ENCODE peak calls at places on chromosomes 7 and 10, in ten cellular contexts. One of them, this sample, is unnamed.

GRCh38 chr10:6045600-6046457 is 16.3 kb downstream of the IL2RA start:
- DNase-seq in nucleus accumbens: no peak
- DNase-seq in neural progenitor cell: no peak
- DNase-seq in posterior vena cava: no peak
- DNase-seq in hypothalamus: no peak
- DNase-seq in NCI-H460: no peak
- DNase-seq in H54: no peak
- DNase-seq in naive thymus-derived CD8-positive, alpha-beta T cell: no peak
- DNase-seq in lung microvascular endothelial cell: no peak
- DNase-seq in RWPE2: no peak
- DNase-seq in this sample: no peak

GRCh38 chr7:39069886-39070881 is 92.5 kb downstream of the POU6F2 start:
- DNase-seq in nucleus accumbens: no peak
- DNase-seq in neural progenitor cell: peak; percentile 53
- DNase-seq in posterior vena cava: no peak
- DNase-seq in hypothalamus: no peak
- DNase-seq in NCI-H460: no peak
- DNase-seq in H54: no peak
- DNase-seq in naive thymus-derived CD8-positive, alpha-beta T cell: no peak
- DNase-seq in lung microvascular endothelial cell: no peak
- DNase-seq in RWPE2: no peak
- DNase-seq in this sample: no peak

GRCh38 chr10:122216047-122216446 is 55.0 kb upstream of the BTBD16 start:
- DNase-seq in nucleus accumbens: no peak
- DNase-seq in neural progenitor cell: no peak
- DNase-seq in posterior vena cava: no peak
- DNase-seq in hypothalamus: no peak
- DNase-seq in NCI-H460: no peak
- DNase-seq in H54: no peak
- DNase-seq in naive thymus-derived CD8-positive, alpha-beta T cell: no peak
- DNase-seq in lung microvascular endothelial cell: no peak
- DNase-seq in RWPE2: no peak
- DNase-seq in this sample: no peak

GRCh38 chr10:101222683-101223273 is 6.5 kb downstream of the LBX1 start:
- DNase-seq in nucleus accumbens: no peak
- DNase-seq in neural progenitor cell: peak; percentile 63
- DNase-seq in posterior vena cava: no peak
- DNase-seq in hypothalamus: no peak
- DNase-seq in NCI-H460: no peak
- DNase-seq in H54: no peak
- DNase-seq in naive thymus-derived CD8-positive, alpha-beta T cell: no peak
- DNase-seq in lung microvascular endothelial cell: no peak
- DNase-seq in RWPE2: no peak
- DNase-seq in this sample: no peak

GRCh38 chr7:90816511-90817142 is 220.5 kb downstream of the CDK14 start:
- DNase-seq in nucleus accumbens: no peak
- DNase-seq in neural progenitor cell: no peak
- DNase-seq in posterior vena cava: no peak
- DNase-seq in hypothalamus: no peak
- DNase-seq in NCI-H460: peak; percentile 3
- DNase-seq in H54: peak; percentile 35
- DNase-seq in naive thymus-derived CD8-positive, alpha-beta T cell: no peak
- DNase-seq in lung microvascular endothelial cell: peak; percentile 96
- DNase-seq in RWPE2: no peak
- DNase-seq in this sample: no peak

GRCh38 chr10:63763744-63764143 is 242.5 kb downstream of the REEP3 start:
- DNase-seq in nucleus accumbens: no peak
- DNase-seq in neural progenitor cell: no peak
- DNase-seq in posterior vena cava: no peak
- DNase-seq in hypothalamus: no peak
- DNase-seq in NCI-H460: no peak
- DNase-seq in H54: peak; percentile 13
- DNase-seq in naive thymus-derived CD8-positive, alpha-beta T cell: no peak
- DNase-seq in lung microvascular endothelial cell: peak; percentile 16
- DNase-seq in RWPE2: no peak
- DNase-seq in this sample: no peak

GRCh38 chr7:157430721-157431120 is 93.9 kb downstream of the DNAJB6 start:
- DNase-seq in nucleus accumbens: no peak
- DNase-seq in neural progenitor cell: no peak
- DNase-seq in posterior vena cava: peak; percentile 23
- DNase-seq in hypothalamus: no peak
- DNase-seq in NCI-H460: no peak
- DNase-seq in H54: no peak
- DNase-seq in naive thymus-derived CD8-positive, alpha-beta T cell: no peak
- DNase-seq in lung microvascular endothelial cell: no peak
- DNase-seq in RWPE2: peak; percentile 23
- DNase-seq in this sample: no peak

GRCh38 chr10:113704637-113705343 is 25.1 kb downstream of the CASP7 start:
- DNase-seq in nucleus accumbens: peak; percentile 31
- DNase-seq in neural progenitor cell: peak; percentile 64
- DNase-seq in posterior vena cava: no peak
- DNase-seq in hypothalamus: no peak
- DNase-seq in NCI-H460: peak; percentile 45
- DNase-seq in H54: peak; percentile 9
- DNase-seq in naive thymus-derived CD8-positive, alpha-beta T cell: no peak
- DNase-seq in lung microvascular endothelial cell: peak; percentile 53
- DNase-seq in RWPE2: no peak
- DNase-seq in this sample: no peak

GRCh38 chr7:47757946-47758371 is 176.0 kb upstream of the TNS3 start:
- DNase-seq in nucleus accumbens: no peak
- DNase-seq in neural progenitor cell: no peak
- DNase-seq in posterior vena cava: peak; percentile 86
- DNase-seq in hypothalamus: no peak
- DNase-seq in NCI-H460: no peak
- DNase-seq in H54: peak; percentile 71
- DNase-seq in naive thymus-derived CD8-positive, alpha-beta T cell: no peak
- DNase-seq in lung microvascular endothelial cell: peak; percentile 20
- DNase-seq in RWPE2: no peak
- DNase-seq in this sample: no peak

GRCh38 chr7:114243019-114243507 is 171.6 kb upstream of the FOXP2 start:
- DNase-seq in nucleus accumbens: no peak
- DNase-seq in neural progenitor cell: no peak
- DNase-seq in posterior vena cava: no peak
- DNase-seq in hypothalamus: no peak
- DNase-seq in NCI-H460: no peak
- DNase-seq in H54: no peak
- DNase-seq in naive thymus-derived CD8-positive, alpha-beta T cell: no peak
- DNase-seq in lung microvascular endothelial cell: no peak
- DNase-seq in RWPE2: no peak
- DNase-seq in this sample: no peak

GRCh38 chr7:55574062-55574717 is 1.9 kb upstream of the VOPP1 start:
- DNase-seq in nucleus accumbens: no peak
- DNase-seq in neural progenitor cell: no peak
- DNase-seq in posterior vena cava: no peak
- DNase-seq in hypothalamus: no peak
- DNase-seq in NCI-H460: no peak
- DNase-seq in H54: no peak
- DNase-seq in naive thymus-derived CD8-positive, alpha-beta T cell: peak; percentile 18
- DNase-seq in lung microvascular endothelial cell: peak; percentile 71
- DNase-seq in RWPE2: no peak
- DNase-seq in this sample: no peak

GRCh38 chr10:43237631-43238446 is 29.0 kb downstream of the RASGEF1A start:
- DNase-seq in nucleus accumbens: no peak
- DNase-seq in neural progenitor cell: no peak
- DNase-seq in posterior vena cava: peak; percentile 63
- DNase-seq in hypothalamus: no peak
- DNase-seq in NCI-H460: no peak
- DNase-seq in H54: no peak
- DNase-seq in naive thymus-derived CD8-positive, alpha-beta T cell: no peak
- DNase-seq in lung microvascular endothelial cell: no peak
- DNase-seq in RWPE2: no peak
- DNase-seq in this sample: no peak

GRCh38 chr10:98422182-98422581 is 7.2 kb upstream of the PYROXD2 start:
- DNase-seq in nucleus accumbens: no peak
- DNase-seq in neural progenitor cell: no peak
- DNase-seq in posterior vena cava: no peak
- DNase-seq in hypothalamus: no peak
- DNase-seq in NCI-H460: no peak
- DNase-seq in H54: no peak
- DNase-seq in naive thymus-derived CD8-positive, alpha-beta T cell: no peak
- DNase-seq in lung microvascular endothelial cell: no peak
- DNase-seq in RWPE2: no peak
- DNase-seq in this sample: no peak

GRCh38 chr10:77180794-77181193 is 456.8 kb downstream of the KCNMA1 start:
- DNase-seq in nucleus accumbens: no peak
- DNase-seq in neural progenitor cell: no peak
- DNase-seq in posterior vena cava: no peak
- DNase-seq in hypothalamus: no peak
- DNase-seq in NCI-H460: no peak
- DNase-seq in H54: peak; percentile 16
- DNase-seq in naive thymus-derived CD8-positive, alpha-beta T cell: no peak
- DNase-seq in lung microvascular endothelial cell: no peak
- DNase-seq in RWPE2: no peak
- DNase-seq in this sample: no peak

GRCh38 chr7:4015996-4016395 is 666.1 kb upstream of the FOXK1 start:
- DNase-seq in nucleus accumbens: no peak
- DNase-seq in neural progenitor cell: no peak
- DNase-seq in posterior vena cava: no peak
- DNase-seq in hypothalamus: no peak
- DNase-seq in NCI-H460: no peak
- DNase-seq in H54: no peak
- DNase-seq in naive thymus-derived CD8-positive, alpha-beta T cell: no peak
- DNase-seq in lung microvascular endothelial cell: no peak
- DNase-seq in RWPE2: no peak
- DNase-seq in this sample: no peak

GRCh38 chr10:46539596-46540411 is 16.7 kb downstream of the GPRIN2 start:
- DNase-seq in nucleus accumbens: no peak
- DNase-seq in neural progenitor cell: no peak
- DNase-seq in posterior vena cava: no peak
- DNase-seq in hypothalamus: no peak
- DNase-seq in NCI-H460: no peak
- DNase-seq in H54: no peak
- DNase-seq in naive thymus-derived CD8-positive, alpha-beta T cell: no peak
- DNase-seq in lung microvascular endothelial cell: peak; percentile 60
- DNase-seq in RWPE2: peak; percentile 33
- DNase-seq in this sample: no peak

This sample was measured in activated gamma-delta T cell treated with anti-CD3 and anti-CD28 coated beads, Interleukin-2, amount 50 U/mL, for 16 hours.